ENCODE peak calls at places on chromosomes 5 and 9, in nine cellular contexts. One of them, this sample, is unnamed.

GRCh38 chr9:109455861-109456260 is 42.2 kb downstream of the PTPN3 start:
- DNase-seq in adrenal gland: no peak
- DNase-seq in AG04449: no peak
- DNase-seq in upper lobe of right lung: no peak
- DNase-seq in neural progenitor cell: no peak
- DNase-seq in MM.1S: no peak
- DNase-seq in GM12878: no peak
- DNase-seq in GM12865: no peak
- DNase-seq in MCF 10A: no peak
- DNase-seq in this sample: no peak

GRCh38 chr5:159805021-159805420 is 111.3 kb upstream of the ADRA1B start:
- DNase-seq in adrenal gland: peak
- DNase-seq in upper lobe of right lung: no peak
- DNase-seq in AG04449: no peak
- DNase-seq in MM.1S: no peak
- DNase-seq in MCF 10A: no peak
- DNase-seq in GM12878: no peak
- DNase-seq in neural progenitor cell: no peak
- DNase-seq in GM12865: no peak
- DNase-seq in this sample: no peak

GRCh38 chr5:176360894-176361436 is 599 bp downstream of the KIAA1191 start:
- DNase-seq in GM12878: no peak
- DNase-seq in AG04449: no peak
- DNase-seq in upper lobe of right lung: no peak
- DNase-seq in GM12865: peak
- DNase-seq in neural progenitor cell: no peak
- DNase-seq in adrenal gland: no peak
- DNase-seq in MCF 10A: peak
- DNase-seq in MM.1S: peak
- DNase-seq in this sample: no peak

GRCh38 chr9:120818595-120818994 is 24.1 kb downstream of the PSMD5 start:
- DNase-seq in adrenal gland: no peak
- DNase-seq in GM12878: no peak
- DNase-seq in upper lobe of right lung: no peak
- DNase-seq in MM.1S: no peak
- DNase-seq in GM12865: no peak
- DNase-seq in MCF 10A: no peak
- DNase-seq in AG04449: no peak
- DNase-seq in neural progenitor cell: no peak
- DNase-seq in this sample: no peak

GRCh38 chr9:135130266-135130976 is 43.0 kb downstream of the OLFM1 start:
- DNase-seq in MM.1S: peak
- DNase-seq in upper lobe of right lung: no peak
- DNase-seq in adrenal gland: no peak
- DNase-seq in GM12865: peak
- DNase-seq in neural progenitor cell: no peak
- DNase-seq in GM12878: peak
- DNase-seq in AG04449: no peak
- DNase-seq in MCF 10A: peak
- DNase-seq in this sample: no peak

GRCh38 chr9:106859957-106860715 is 2.8 kb upstream of the ZNF462 start:
- DNase-seq in GM12878: no peak
- DNase-seq in MCF 10A: peak
- DNase-seq in adrenal gland: no peak
- DNase-seq in neural progenitor cell: peak
- DNase-seq in AG04449: no peak
- DNase-seq in GM12865: no peak
- DNase-seq in MM.1S: no peak
- DNase-seq in upper lobe of right lung: peak
- DNase-seq in this sample: no peak

GRCh38 chr5:85814596-85814995 is 803.1 kb upstream of the COX7C start:
- DNase-seq in adrenal gland: no peak
- DNase-seq in GM12878: no peak
- DNase-seq in neural progenitor cell: peak
- DNase-seq in MCF 10A: no peak
- DNase-seq in MM.1S: no peak
- DNase-seq in AG04449: no peak
- DNase-seq in upper lobe of right lung: no peak
- DNase-seq in GM12865: no peak
- DNase-seq in this sample: no peak

GRCh38 chr5:87125796-87126195 is 141.9 kb upstream of the RASA1 start:
- DNase-seq in neural progenitor cell: no peak
- DNase-seq in AG04449: no peak
- DNase-seq in upper lobe of right lung: no peak
- DNase-seq in GM12878: no peak
- DNase-seq in MM.1S: no peak
- DNase-seq in MCF 10A: no peak
- DNase-seq in adrenal gland: no peak
- DNase-seq in GM12865: no peak
- DNase-seq in this sample: no peak

GRCh38 chr5:132474881-132475511 is 15.6 kb downstream of the IRF1 start:
- DNase-seq in MCF 10A: no peak
- DNase-seq in adrenal gland: peak
- DNase-seq in neural progenitor cell: no peak
- DNase-seq in GM12865: no peak
- DNase-seq in GM12878: no peak
- DNase-seq in MM.1S: no peak
- DNase-seq in AG04449: no peak
- DNase-seq in upper lobe of right lung: peak
- DNase-seq in this sample: no peak

GRCh38 chr9:30997291-30997690 is 1387.2 kb upstream of the ACO1 start:
- DNase-seq in adrenal gland: no peak
- DNase-seq in MCF 10A: no peak
- DNase-seq in neural progenitor cell: no peak
- DNase-seq in upper lobe of right lung: no peak
- DNase-seq in MM.1S: no peak
- DNase-seq in GM12878: no peak
- DNase-seq in GM12865: no peak
- DNase-seq in AG04449: no peak
- DNase-seq in this sample: no peak

DNA sequence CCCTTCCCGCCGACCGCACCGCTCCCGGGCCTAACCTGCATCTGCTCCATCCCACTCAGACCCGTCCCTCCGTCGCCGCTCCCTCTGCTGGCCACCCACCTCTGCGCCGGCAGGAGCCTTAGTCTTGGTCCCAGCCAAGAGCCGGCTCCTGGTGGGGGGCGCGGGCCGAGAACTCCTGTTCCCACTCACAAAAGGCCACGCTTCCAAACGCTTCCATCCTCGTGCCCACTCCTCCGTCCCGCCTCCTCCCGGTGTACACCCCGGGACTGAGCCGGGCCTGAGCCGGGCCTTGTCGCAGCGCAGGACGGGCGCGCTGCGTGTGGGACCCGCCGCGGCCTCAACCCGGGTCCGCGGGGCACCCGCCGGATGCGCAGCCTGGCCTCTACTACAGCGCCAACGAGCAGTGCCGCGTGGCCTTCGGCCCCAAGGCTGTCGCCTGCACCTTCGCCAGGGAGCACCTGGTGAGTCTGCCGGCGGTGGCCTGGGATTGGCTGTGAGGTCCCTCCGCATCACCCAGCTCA is 7.5 kb downstream of the ADAMTS13 start:
- DNase-seq in neural progenitor cell: peak
- DNase-seq in GM12878: no peak
- DNase-seq in MM.1S: no peak
- DNase-seq in adrenal gland: no peak
- DNase-seq in GM12865: no peak
- DNase-seq in upper lobe of right lung: no peak
- DNase-seq in MCF 10A: no peak
- DNase-seq in AG04449: no peak
- DNase-seq in this sample: peak
- TF ChIP-seq CTCF in neural progenitor cell: peak
- TF ChIP-seq CTCF in GM12878: peak
- TF ChIP-seq CTCF in MM.1S: no peak
- TF ChIP-seq CTCF in adrenal gland: peak
- TF ChIP-seq CTCF in GM12865: peak
- TF ChIP-seq CTCF in upper lobe of right lung: peak
- TF ChIP-seq CTCF in MCF 10A: no peak
- TF ChIP-seq CTCF in AG04449: peak
- TF ChIP-seq CTCF in this sample: no peak

GRCh38 chr9:91781906-91782305 is 168.1 kb downstream of the ROR2 start:
- DNase-seq in MCF 10A: no peak
- DNase-seq in upper lobe of right lung: no peak
- DNase-seq in GM12865: no peak
- DNase-seq in adrenal gland: peak
- DNase-seq in AG04449: no peak
- DNase-seq in neural progenitor cell: no peak
- DNase-seq in MM.1S: no peak
- DNase-seq in GM12878: no peak
- DNase-seq in this sample: no peak

GRCh38 chr9:91783876-91784672 is 166.0 kb downstream of the ROR2 start:
- DNase-seq in GM12865: no peak
- DNase-seq in GM12878: no peak
- DNase-seq in MM.1S: no peak
- DNase-seq in MCF 10A: no peak
- DNase-seq in upper lobe of right lung: no peak
- DNase-seq in adrenal gland: no peak
- DNase-seq in neural progenitor cell: no peak
- DNase-seq in AG04449: no peak
- DNase-seq in this sample: no peak

GRCh38 chr9:91783411-91783810 is 166.6 kb downstream of the ROR2 start:
- DNase-seq in GM12878: no peak
- DNase-seq in adrenal gland: peak
- DNase-seq in upper lobe of right lung: no peak
- DNase-seq in MCF 10A: no peak
- DNase-seq in AG04449: no peak
- DNase-seq in GM12865: no peak
- DNase-seq in MM.1S: no peak
- DNase-seq in neural progenitor cell: no peak
- DNase-seq in this sample: no peak

GRCh38 chr9:91782711-91783214 is 167.3 kb downstream of the ROR2 start:
- DNase-seq in GM12878: no peak
- DNase-seq in neural progenitor cell: no peak
- DNase-seq in GM12865: no peak
- DNase-seq in MCF 10A: no peak
- DNase-seq in AG04449: no peak
- DNase-seq in upper lobe of right lung: no peak
- DNase-seq in MM.1S: no peak
- DNase-seq in adrenal gland: peak
- DNase-seq in this sample: no peak

GRCh38 chr9:91781116-91781515 is 168.9 kb downstream of the ROR2 start:
- DNase-seq in GM12878: no peak
- DNase-seq in upper lobe of right lung: no peak
- DNase-seq in MCF 10A: no peak
- DNase-seq in GM12865: no peak
- DNase-seq in neural progenitor cell: no peak
- DNase-seq in AG04449: no peak
- DNase-seq in MM.1S: no peak
- DNase-seq in adrenal gland: peak
- DNase-seq in this sample: no peak
- TF ChIP-seq CTCF in GM12878: no peak
- TF ChIP-seq CTCF in upper lobe of right lung: no peak
- TF ChIP-seq CTCF in MCF 10A: no peak
- TF ChIP-seq CTCF in GM12865: no peak
- TF ChIP-seq CTCF in neural progenitor cell: no peak
- TF ChIP-seq CTCF in AG04449: no peak
- TF ChIP-seq CTCF in MM.1S: no peak
- TF ChIP-seq CTCF in adrenal gland: no peak
- TF ChIP-seq CTCF in this sample: no peak

DNA sequence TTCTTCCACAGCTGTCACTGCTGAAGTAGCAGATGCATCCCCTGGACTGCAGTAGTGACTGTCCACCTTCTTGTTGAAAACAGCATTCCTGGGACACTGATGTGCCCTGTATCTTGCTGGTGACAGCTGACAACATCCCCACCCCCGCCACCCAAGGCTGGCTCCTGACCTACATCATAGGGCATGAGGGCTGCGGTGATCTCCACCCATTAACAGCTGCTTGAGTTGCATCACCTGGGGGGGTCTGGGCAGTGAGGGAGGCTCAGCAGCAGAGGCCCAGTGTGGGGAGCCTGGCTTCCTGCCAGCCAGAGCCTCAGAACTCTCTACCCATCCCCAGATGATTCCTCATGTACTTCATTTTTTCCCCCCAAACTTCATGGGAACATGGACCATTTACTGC is 4.1 kb downstream of the PRUNE2 start:
- DNase-seq in adrenal gland: no peak
- DNase-seq in AG04449: no peak
- DNase-seq in GM12878: no peak
- DNase-seq in GM12865: no peak
- DNase-seq in MCF 10A: no peak
- DNase-seq in MM.1S: no peak
- DNase-seq in upper lobe of right lung: no peak
- DNase-seq in neural progenitor cell: no peak
- DNase-seq in this sample: no peak
- TF ChIP-seq CTCF in adrenal gland: no peak
- TF ChIP-seq CTCF in AG04449: no peak
- TF ChIP-seq CTCF in GM12878: no peak
- TF ChIP-seq CTCF in GM12865: no peak
- TF ChIP-seq CTCF in MCF 10A: no peak
- TF ChIP-seq CTCF in MM.1S: no peak
- TF ChIP-seq CTCF in upper lobe of right lung: no peak
- TF ChIP-seq CTCF in neural progenitor cell: no peak
- TF ChIP-seq CTCF in this sample: no peak

DNA sequence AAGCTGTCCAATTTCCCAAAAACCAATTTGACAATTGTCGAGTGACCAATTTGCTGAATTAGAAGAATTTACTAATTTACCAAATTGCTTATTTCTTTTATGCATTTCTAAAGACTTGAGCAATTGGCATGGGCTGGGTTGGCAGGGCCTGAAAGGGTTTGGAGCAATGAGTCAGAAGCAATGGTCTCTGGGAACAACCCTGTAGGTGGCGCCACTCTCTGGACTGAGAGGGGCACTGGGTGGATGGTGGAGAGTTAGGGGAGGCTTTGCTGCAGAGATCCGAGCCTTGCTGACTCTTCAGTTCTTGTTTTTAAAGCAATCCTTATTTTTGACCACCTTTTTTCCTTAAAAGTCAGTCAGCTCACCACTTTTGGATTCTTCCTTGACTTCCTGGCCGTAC is 71.5 kb upstream of the RPS23 start:
- DNase-seq in MM.1S: peak
- DNase-seq in MCF 10A: peak
- DNase-seq in AG04449: no peak
- DNase-seq in adrenal gland: no peak
- DNase-seq in upper lobe of right lung: no peak
- DNase-seq in GM12878: no peak
- DNase-seq in GM12865: peak
- DNase-seq in neural progenitor cell: peak
- DNase-seq in this sample: peak
- TF ChIP-seq CTCF in MM.1S: peak
- TF ChIP-seq CTCF in MCF 10A: peak
- TF ChIP-seq CTCF in AG04449: peak
- TF ChIP-seq CTCF in adrenal gland: peak
- TF ChIP-seq CTCF in upper lobe of right lung: peak
- TF ChIP-seq CTCF in GM12878: peak
- TF ChIP-seq CTCF in GM12865: peak
- TF ChIP-seq CTCF in neural progenitor cell: peak
- TF ChIP-seq CTCF in this sample: peak